ENCODE peak calls at places on chromosomes 6 and 20, in nine cellular contexts. R is body of pancreas; H is SJCRH30; B is GM23248; D is heart right ventricle; A is CD8-positive, alpha-beta memory T cell; T is vagina; J is spleen; W is upper lobe of right lung. S is an unnamed sample.

GRCh38 chr6:79671605-79672266 is 40.6 kb downstream of the SH3BGRL2 start:
- DNase-seq in J (peak; percentile 74), R (peak; percentile 69), W (peak; percentile 86), T (no peak), B (peak; percentile 61), D (peak; percentile 15), H (no peak), A (peak; percentile 1), S (peak; percentile 92)

GRCh38 chr20:47304287-47304686 is 52.2 kb downstream of the ZMYND8 start:
- DNase-seq in D (no peak), A (no peak), H (no peak), B (peak; percentile 17), W (peak; percentile 19), T (no peak), J (no peak), R (no peak), S (no peak)

GRCh38 chr20:11229772-11230171 is 556.0 kb upstream of the JAG1 start:
- DNase-seq in B (peak; percentile 96), A (no peak), T (no peak), J (no peak), H (peak; percentile 61), D (peak; percentile 14), W (no peak), R (peak; percentile 41), S (peak; percentile 4)

GRCh38 chr20:2847802-2848201 is 7.3 kb downstream of the VPS16 start:
- DNase-seq in A (no peak), W (no peak), B (no peak), J (no peak), R (no peak), D (no peak), T (peak; percentile 75), H (no peak), S (no peak)

GRCh38 chr6:134720353-134721094 is 229.4 kb downstream of the ALDH8A1 start:
- DNase-seq in B (no peak), J (no peak), D (no peak), W (no peak), H (no peak), T (no peak), A (no peak), R (no peak), S (peak; percentile 8)

GRCh38 chr6:153032255-153032882 is 29.9 kb upstream of the MTRF1L start:
- DNase-seq in B (peak; percentile 75), H (peak; percentile 59), R (no peak), D (no peak), A (no peak), W (no peak), J (no peak), T (no peak), S (no peak)

GRCh38 chr6:137823826-137824501 is 43.1 kb upstream of the TNFAIP3 start:
- DNase-seq in D (peak; percentile 43), B (peak; percentile 82), A (peak; percentile 81), J (no peak), H (peak; percentile 77), W (no peak), T (peak; percentile 89), R (peak; percentile 35), S (peak; percentile 33)

GRCh38 chr20:25540273-25540672 is 45.1 kb downstream of the NINL start:
- DNase-seq in W (no peak), A (no peak), D (no peak), R (peak; percentile 31), T (no peak), B (peak; percentile 76), H (no peak), J (no peak), S (no peak)

GRCh38 chr6:112233864-112234263 is 20.5 kb downstream of the LAMA4 start:
- DNase-seq in T (no peak), H (peak; percentile 62), D (no peak), J (no peak), W (no peak), R (no peak), B (peak; percentile 95), A (no peak), S (no peak)

GRCh38 chr6:167130712-167131684 is 8.1 kb downstream of the CCR6 start:
- DNase-seq in T (no peak), H (no peak), A (no peak), J (no peak), W (no peak), D (no peak), B (no peak), R (no peak), S (peak; percentile 74)
- H3K9me3 ChIP-seq in T (no peaks in the 10 kb centered on the region), H (no peaks in the 10 kb centered on the region), A (no peaks in the 10 kb centered on the region), J (peaks cover 5% of the 10 kb centered on the region), W (no peaks in the 10 kb centered on the region), D (no peaks in the 10 kb centered on the region), B (no peaks in the 10 kb centered on the region), R (no peaks in the 10 kb centered on the region), S (no peaks in the 10 kb centered on the region)

GRCh38 chr20:41149679-41150131 is 12.4 kb downstream of the PLCG1 start:
- DNase-seq in D (no peak), T (no peak), H (no peak), B (peak; percentile 71), W (no peak), A (no peak), R (no peak), J (no peak), S (no peak)

GRCh38 chr20:41150664-41151063 is 13.3 kb downstream of the PLCG1 start:
- DNase-seq in J (no peak), T (no peak), W (no peak), R (no peak), B (peak; percentile 29), A (no peak), H (no peak), D (no peak), S (no peak)

GRCh38 chr20:41154436-41155176 is 17.3 kb downstream of the PLCG1 start:
- DNase-seq in W (no peak), T (no peak), R (no peak), H (no peak), D (peak; percentile 55), A (no peak), J (no peak), B (no peak), S (no peak)

GRCh38 chr20:41151134-41151869 is 14.0 kb downstream of the PLCG1 start:
- DNase-seq in T (no peak), A (no peak), J (no peak), D (no peak), W (no peak), R (no peak), H (no peak), B (no peak), S (no peak)

GRCh38 chr20:41152108-41152757 is 14.9 kb downstream of the PLCG1 start:
- DNase-seq in W (no peak), H (no peak), R (no peak), J (no peak), D (no peak), A (no peak), T (no peak), B (no peak), S (no peak)
- H3K4me1 ChIP-seq in W (peaks cover 88% of the 10 kb centered on the region), H (no peaks in the 10 kb centered on the region), R (peaks cover 14% of the 10 kb centered on the region), J (peaks cover 82% of the 10 kb centered on the region), D (peaks cover 93% of the 10 kb centered on the region), A (peaks cover 99% of the 10 kb centered on the region), T (peaks cover 100% of the 10 kb centered on the region), B (peaks cover 15% of the 10 kb centered on the region), S (peaks cover 70% of the 10 kb centered on the region)

GRCh38 chr20:30167540-30167939 is 1089.9 kb upstream of the DEFB115 start:
- DNase-seq in A (no peak), H (no peak), R (no peak), D (no peak), B (no peak), T (no peak), J (no peak), W (no peak), S (no peak)
- H3K9me3 ChIP-seq in A (no peaks in the 10 kb centered on the region), H (no peaks in the 10 kb centered on the region), R (no peaks in the 10 kb centered on the region), D (no peaks in the 10 kb centered on the region), B (no peaks in the 10 kb centered on the region), T (no peaks in the 10 kb centered on the region), J (no peaks in the 10 kb centered on the region), W (no peaks in the 10 kb centered on the region), S (no peaks in the 10 kb centered on the region)

GRCh38 chr6:36380166-36380565 is 7.3 kb downstream of the ETV7 start:
- DNase-seq in A (no peak), B (no peak), W (no peak), D (no peak), J (no peak), R (no peak), H (no peak), T (no peak), S (no peak)
- H3K4me1 ChIP-seq in A (no peaks in the 10 kb centered on the region), B (no peaks in the 10 kb centered on the region), W (no peaks in the 10 kb centered on the region), D (no peaks in the 10 kb centered on the region), J (no peaks in the 10 kb centered on the region), R (no peaks in the 10 kb centered on the region), H (no peaks in the 10 kb centered on the region), T (peaks cover 2% of the 10 kb centered on the region), S (no peaks in the 10 kb centered on the region)

GRCh38 chr20:60437418-60437817 is 479.2 kb downstream of the CDH26 start:
- DNase-seq in T (no peak), W (no peak), A (no peak), B (no peak), H (no peak), J (no peak), R (no peak), D (no peak), S (no peak)
- H3K9me3 ChIP-seq in T (no peaks in the 10 kb centered on the region), W (no peaks in the 10 kb centered on the region), A (no peaks in the 10 kb centered on the region), B (no peaks in the 10 kb centered on the region), H (no peaks in the 10 kb centered on the region), J (peaks cover 7% of the 10 kb centered on the region), R (no peaks in the 10 kb centered on the region), D (peaks cover 7% of the 10 kb centered on the region), S (no peaks in the 10 kb centered on the region)

DNA sequence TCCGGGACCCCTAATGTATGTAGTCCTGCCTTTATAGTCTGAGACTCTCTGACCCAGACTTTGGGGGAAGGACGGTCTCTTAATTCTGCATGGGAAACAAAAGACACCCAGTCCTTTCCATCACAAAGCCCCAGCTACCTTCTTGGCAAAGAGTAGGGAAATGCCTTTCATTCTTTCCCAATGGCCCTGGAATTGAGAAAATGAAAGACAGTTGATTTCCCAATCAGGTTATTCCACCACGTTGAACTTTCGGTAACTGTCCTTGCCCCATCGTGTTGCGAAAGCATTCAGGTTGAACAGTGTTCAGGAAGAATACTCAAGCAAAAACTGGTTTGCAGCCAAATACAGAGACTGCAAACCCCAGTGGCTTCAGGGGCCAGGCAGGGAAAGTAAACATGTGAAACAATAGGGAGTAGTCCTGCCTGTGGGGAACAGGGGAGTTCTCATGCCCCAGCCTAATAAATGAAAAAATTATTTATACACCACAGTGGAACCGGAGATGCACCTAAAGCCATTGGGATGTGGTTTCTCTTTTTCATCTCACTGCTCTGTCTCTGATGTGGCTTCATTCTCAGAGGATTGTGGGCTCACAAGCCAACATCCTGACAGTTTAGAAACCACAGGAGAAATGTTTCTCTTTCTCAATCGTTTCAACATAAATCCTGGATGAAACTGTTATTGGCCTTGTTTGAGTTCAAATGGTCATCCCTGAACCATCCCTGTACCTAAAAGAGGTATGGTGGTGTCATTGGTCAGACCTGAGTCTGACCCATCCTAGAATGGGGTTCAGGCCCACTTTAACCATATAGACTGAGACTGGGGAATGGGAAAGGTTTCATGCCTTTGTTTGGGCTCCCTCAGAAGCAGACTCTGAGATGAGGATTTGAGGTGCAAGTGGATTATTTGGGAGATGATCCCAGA is 44.2 kb upstream of the SLC9A8 start:
- DNase-seq in D (no peak), W (peak; percentile 68), J (no peak), R (peak; percentile 63), H (peak; percentile 62), A (no peak), B (peak; percentile 87), T (peak; percentile 90), S (peak; percentile 79)
- H3K4me1 ChIP-seq in D (peaks cover 34% of the 10 kb centered on the region), W (peaks cover 64% of the 10 kb centered on the region), J (peaks cover 18% of the 10 kb centered on the region), R (peaks cover 30% of the 10 kb centered on the region), H (peaks cover 23% of the 10 kb centered on the region), A (peaks cover 28% of the 10 kb centered on the region), B (peaks cover 30% of the 10 kb centered on the region), T (peaks cover 38% of the 10 kb centered on the region), S (peaks cover 52% of the 10 kb centered on the region)

GRCh38 chr6:27451660-27452390 is 21.1 kb downstream of the ZNF184 start:
- DNase-seq in H (no peak), B (no peak), R (no peak), A (no peak), T (no peak), D (no peak), W (no peak), J (no peak), S (no peak)
- H3K9me3 ChIP-seq in H (peaks cover 48% of the 10 kb centered on the region), B (peaks cover 10% of the 10 kb centered on the region), R (peaks cover 7% of the 10 kb centered on the region), A (peaks cover 82% of the 10 kb centered on the region), T (peaks cover 26% of the 10 kb centered on the region), D (peaks cover 96% of the 10 kb centered on the region), W (peaks cover 74% of the 10 kb centered on the region), J (peaks cover 100% of the 10 kb centered on the region), S (peaks cover 5% of the 10 kb centered on the region)